ENCODE peak calls at places on chromosomes 13 and 19, in nine cellular contexts. One of them, this sample, is unnamed.

GRCh38 chr19:35123573-35123972 is 8.0 kb downstream of the FXYD3 start:
- DNase-seq in AG04450: no peak
- DNase-seq in neuronal stem cell: no peak
- DNase-seq in adrenal gland: no peak
- DNase-seq in CD4-positive, alpha-beta T cell: no peak
- DNase-seq in upper lobe of left lung: peak; percentile 78
- DNase-seq in psoas muscle: peak; percentile 88
- DNase-seq in CD8-positive, alpha-beta memory T cell: no peak
- DNase-seq in A549: no peak
- DNase-seq in this sample: peak; percentile 94

GRCh38 chr19:28492201-28492600 is 720.8 kb downstream of the UQCRFS1 start:
- DNase-seq in psoas muscle: no peak
- DNase-seq in AG04450: no peak
- DNase-seq in upper lobe of left lung: no peak
- DNase-seq in adrenal gland: no peak
- DNase-seq in CD8-positive, alpha-beta memory T cell: no peak
- DNase-seq in CD4-positive, alpha-beta T cell: no peak
- DNase-seq in neuronal stem cell: no peak
- DNase-seq in A549: no peak
- DNase-seq in this sample: no peak

GRCh38 chr19:5588441-5588840 is 20.7 kb upstream of the TINCR start:
- DNase-seq in upper lobe of left lung: no peak
- DNase-seq in CD4-positive, alpha-beta T cell: no peak
- DNase-seq in adrenal gland: peak; percentile 76
- DNase-seq in neuronal stem cell: no peak
- DNase-seq in psoas muscle: peak; percentile 76
- DNase-seq in A549: no peak
- DNase-seq in AG04450: no peak
- DNase-seq in CD8-positive, alpha-beta memory T cell: no peak
- DNase-seq in this sample: peak; percentile 60

GRCh38 chr13:75621147-75621546 is 15.0 kb upstream of the LMO7 start:
- DNase-seq in AG04450: peak; percentile 43
- DNase-seq in psoas muscle: no peak
- DNase-seq in CD8-positive, alpha-beta memory T cell: no peak
- DNase-seq in adrenal gland: no peak
- DNase-seq in A549: no peak
- DNase-seq in neuronal stem cell: no peak
- DNase-seq in CD4-positive, alpha-beta T cell: no peak
- DNase-seq in upper lobe of left lung: no peak
- DNase-seq in this sample: no peak

GRCh38 chr13:98507060-98507797 is 69.7 kb downstream of the STK24 start:
- DNase-seq in psoas muscle: no peak
- DNase-seq in CD8-positive, alpha-beta memory T cell: no peak
- DNase-seq in CD4-positive, alpha-beta T cell: no peak
- DNase-seq in A549: peak; percentile 32
- DNase-seq in upper lobe of left lung: peak; percentile 60
- DNase-seq in adrenal gland: peak; percentile 39
- DNase-seq in AG04450: no peak
- DNase-seq in neuronal stem cell: no peak
- DNase-seq in this sample: peak; percentile 70

GRCh38 chr13:110444226-110444653 is 117.3 kb downstream of the RAB20 start:
- DNase-seq in AG04450: no peak
- DNase-seq in upper lobe of left lung: no peak
- DNase-seq in psoas muscle: no peak
- DNase-seq in CD4-positive, alpha-beta T cell: no peak
- DNase-seq in A549: no peak
- DNase-seq in CD8-positive, alpha-beta memory T cell: no peak
- DNase-seq in neuronal stem cell: no peak
- DNase-seq in adrenal gland: no peak
- DNase-seq in this sample: no peak

GRCh38 chr19:27681972-27682371 is 1531.0 kb downstream of the UQCRFS1 start:
- DNase-seq in AG04450: no peak
- DNase-seq in adrenal gland: no peak
- DNase-seq in upper lobe of left lung: no peak
- DNase-seq in A549: no peak
- DNase-seq in CD8-positive, alpha-beta memory T cell: no peak
- DNase-seq in psoas muscle: no peak
- DNase-seq in CD4-positive, alpha-beta T cell: no peak
- DNase-seq in neuronal stem cell: no peak
- DNase-seq in this sample: no peak

GRCh38 chr13:43838909-43839308 is 40.6 kb downstream of the CCDC122 start:
- DNase-seq in A549: no peak
- DNase-seq in neuronal stem cell: no peak
- DNase-seq in psoas muscle: no peak
- DNase-seq in CD8-positive, alpha-beta memory T cell: no peak
- DNase-seq in upper lobe of left lung: no peak
- DNase-seq in adrenal gland: no peak
- DNase-seq in CD4-positive, alpha-beta T cell: no peak
- DNase-seq in AG04450: no peak
- DNase-seq in this sample: no peak

GRCh38 chr13:27371932-27372331 is 52.5 kb upstream of the GTF3A start:
- DNase-seq in AG04450: no peak
- DNase-seq in neuronal stem cell: no peak
- DNase-seq in adrenal gland: no peak
- DNase-seq in A549: no peak
- DNase-seq in CD4-positive, alpha-beta T cell: no peak
- DNase-seq in CD8-positive, alpha-beta memory T cell: no peak
- DNase-seq in upper lobe of left lung: no peak
- DNase-seq in psoas muscle: no peak
- DNase-seq in this sample: no peak

GRCh38 chr19:45677351-45678230 is 9.6 kb downstream of the GIPR start:
- DNase-seq in psoas muscle: peak; percentile 64
- DNase-seq in AG04450: no peak
- DNase-seq in CD8-positive, alpha-beta memory T cell: peak; percentile 78
- DNase-seq in A549: peak; percentile 97
- DNase-seq in CD4-positive, alpha-beta T cell: peak; percentile 76
- DNase-seq in adrenal gland: peak; percentile 94
- DNase-seq in upper lobe of left lung: peak; percentile 97
- DNase-seq in neuronal stem cell: peak; percentile 88
- DNase-seq in this sample: peak; percentile 69

GRCh38 chr13:98092888-98093287 is 50.0 kb upstream of the FARP1 start:
- DNase-seq in CD4-positive, alpha-beta T cell: no peak
- DNase-seq in psoas muscle: no peak
- DNase-seq in A549: no peak
- DNase-seq in CD8-positive, alpha-beta memory T cell: no peak
- DNase-seq in adrenal gland: no peak
- DNase-seq in upper lobe of left lung: no peak
- DNase-seq in AG04450: no peak
- DNase-seq in neuronal stem cell: no peak
- DNase-seq in this sample: no peak

GRCh38 chr13:51222510-51223283 is 499 bp downstream of the FAM124A start:
- DNase-seq in CD4-positive, alpha-beta T cell: no peak
- DNase-seq in upper lobe of left lung: no peak
- DNase-seq in CD8-positive, alpha-beta memory T cell: no peak
- DNase-seq in AG04450: no peak
- DNase-seq in neuronal stem cell: peak; percentile 58
- DNase-seq in psoas muscle: no peak
- DNase-seq in A549: peak; percentile 6
- DNase-seq in adrenal gland: no peak
- DNase-seq in this sample: no peak

GRCh38 chr13:26816876-26817275 is 56.3 kb upstream of the GPR12 start:
- DNase-seq in neuronal stem cell: no peak
- DNase-seq in psoas muscle: no peak
- DNase-seq in upper lobe of left lung: no peak
- DNase-seq in AG04450: no peak
- DNase-seq in adrenal gland: no peak
- DNase-seq in A549: no peak
- DNase-seq in CD8-positive, alpha-beta memory T cell: no peak
- DNase-seq in CD4-positive, alpha-beta T cell: no peak
- DNase-seq in this sample: no peak

GRCh38 chr13:21685485-21686064 is 14.7 kb downstream of the FGF9 start:
- DNase-seq in CD8-positive, alpha-beta memory T cell: no peak
- DNase-seq in CD4-positive, alpha-beta T cell: no peak
- DNase-seq in upper lobe of left lung: no peak
- DNase-seq in neuronal stem cell: no peak
- DNase-seq in psoas muscle: no peak
- DNase-seq in adrenal gland: no peak
- DNase-seq in A549: no peak
- DNase-seq in AG04450: no peak
- DNase-seq in this sample: no peak

GRCh38 chr13:21686761-21687391 is 16.0 kb downstream of the FGF9 start:
- DNase-seq in CD4-positive, alpha-beta T cell: no peak
- DNase-seq in adrenal gland: no peak
- DNase-seq in upper lobe of left lung: no peak
- DNase-seq in AG04450: no peak
- DNase-seq in CD8-positive, alpha-beta memory T cell: no peak
- DNase-seq in psoas muscle: no peak
- DNase-seq in A549: no peak
- DNase-seq in neuronal stem cell: no peak
- DNase-seq in this sample: no peak

GRCh38 chr13:21684576-21684975 is 13.7 kb downstream of the FGF9 start:
- DNase-seq in adrenal gland: no peak
- DNase-seq in psoas muscle: no peak
- DNase-seq in neuronal stem cell: no peak
- DNase-seq in CD4-positive, alpha-beta T cell: no peak
- DNase-seq in AG04450: no peak
- DNase-seq in CD8-positive, alpha-beta memory T cell: no peak
- DNase-seq in A549: no peak
- DNase-seq in upper lobe of left lung: no peak
- DNase-seq in this sample: no peak

GRCh38 chr13:21688056-21688455 is 17.2 kb downstream of the FGF9 start:
- DNase-seq in adrenal gland: no peak
- DNase-seq in psoas muscle: no peak
- DNase-seq in CD4-positive, alpha-beta T cell: no peak
- DNase-seq in neuronal stem cell: no peak
- DNase-seq in CD8-positive, alpha-beta memory T cell: no peak
- DNase-seq in A549: no peak
- DNase-seq in upper lobe of left lung: no peak
- DNase-seq in AG04450: no peak
- DNase-seq in this sample: no peak

GRCh38 chr13:21683034-21683733 is 12.3 kb downstream of the FGF9 start:
- DNase-seq in neuronal stem cell: no peak
- DNase-seq in CD8-positive, alpha-beta memory T cell: no peak
- DNase-seq in CD4-positive, alpha-beta T cell: no peak
- DNase-seq in A549: no peak
- DNase-seq in psoas muscle: no peak
- DNase-seq in AG04450: peak; percentile 39
- DNase-seq in adrenal gland: peak; percentile 72
- DNase-seq in upper lobe of left lung: no peak
- DNase-seq in this sample: no peak
- H3K27ac ChIP-seq in neuronal stem cell: no peak overlapping the region
- H3K27ac ChIP-seq in CD8-positive, alpha-beta memory T cell: no peak overlapping the region
- H3K27ac ChIP-seq in CD4-positive, alpha-beta T cell: no peak overlapping the region
- H3K27ac ChIP-seq in A549: no peak overlapping the region
- H3K27ac ChIP-seq in psoas muscle: peak overlapping the region; percentile 76
- H3K27ac ChIP-seq in AG04450: no peak overlapping the region
- H3K27ac ChIP-seq in adrenal gland: no peak overlapping the region
- H3K27ac ChIP-seq in upper lobe of left lung: no peak overlapping the region
- H3K27ac ChIP-seq in this sample: no peak overlapping the region

DNA sequence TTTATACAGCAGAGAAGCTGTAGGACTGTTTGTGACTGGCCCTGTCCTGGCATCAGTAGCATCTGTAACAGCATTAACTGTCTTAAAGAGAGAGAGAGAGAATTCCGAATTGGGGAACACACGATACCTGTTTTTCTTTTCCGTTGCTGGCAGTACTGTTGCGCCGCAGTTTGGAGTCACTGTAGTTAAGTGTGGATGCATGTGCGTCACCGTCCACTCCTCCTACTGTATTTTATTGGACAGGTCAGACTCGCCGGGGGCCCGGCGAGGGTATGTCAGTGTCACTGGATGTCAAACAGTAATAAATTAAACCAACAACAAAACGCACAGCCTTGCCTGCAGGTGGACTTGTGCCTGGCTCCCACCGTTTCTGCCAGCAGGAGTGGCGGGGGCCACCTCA is 27.3 kb upstream of the LDLR start:
- DNase-seq in neuronal stem cell: no peak
- DNase-seq in A549: no peak
- DNase-seq in CD4-positive, alpha-beta T cell: no peak
- DNase-seq in adrenal gland: no peak
- DNase-seq in upper lobe of left lung: no peak
- DNase-seq in CD8-positive, alpha-beta memory T cell: no peak
- DNase-seq in AG04450: no peak
- DNase-seq in psoas muscle: no peak
- DNase-seq in this sample: no peak
- H3K27ac ChIP-seq in neuronal stem cell: no peak overlapping the region
- H3K27ac ChIP-seq in A549: no peak overlapping the region
- H3K27ac ChIP-seq in CD4-positive, alpha-beta T cell: no peak overlapping the region
- H3K27ac ChIP-seq in adrenal gland: no peak overlapping the region
- H3K27ac ChIP-seq in upper lobe of left lung: no peak overlapping the region
- H3K27ac ChIP-seq in CD8-positive, alpha-beta memory T cell: no peak overlapping the region
- H3K27ac ChIP-seq in AG04450: no peak overlapping the region
- H3K27ac ChIP-seq in psoas muscle: no peak overlapping the region
- H3K27ac ChIP-seq in this sample: no peak overlapping the region

DNA sequence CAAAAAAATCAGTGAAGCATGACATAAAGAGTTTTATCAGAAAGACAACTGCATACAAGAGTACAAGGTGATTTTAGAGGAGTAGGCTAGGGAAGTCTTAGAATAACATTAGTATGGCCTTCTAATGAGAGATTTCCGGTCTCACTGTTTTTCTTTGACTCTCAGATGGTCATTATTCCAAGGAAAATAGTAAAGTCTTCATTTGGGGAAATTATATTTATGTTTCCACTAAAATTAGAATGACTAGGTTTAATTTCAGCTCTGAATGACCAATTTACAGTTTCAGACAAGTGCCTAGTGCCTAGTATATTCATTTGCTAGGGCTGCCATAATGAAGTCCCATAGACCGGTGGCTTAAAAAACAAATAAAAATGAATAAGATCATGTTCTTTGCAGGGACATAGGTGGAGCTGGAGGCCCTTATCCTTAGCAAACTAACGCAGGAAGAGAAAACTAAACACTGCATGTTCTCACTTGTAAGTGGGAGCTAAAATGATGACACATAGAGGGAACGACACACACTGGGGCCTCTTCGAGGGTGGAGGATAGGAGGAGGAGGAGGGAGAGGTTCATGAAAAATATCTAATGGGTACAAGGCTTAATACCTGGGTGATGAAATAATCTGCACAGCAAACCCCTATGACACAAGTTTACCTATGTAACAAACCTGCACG is 303.1 kb downstream of the PCDH9 start:
- DNase-seq in neuronal stem cell: no peak
- DNase-seq in upper lobe of left lung: no peak
- DNase-seq in AG04450: no peak
- DNase-seq in A549: peak; percentile 33
- DNase-seq in CD4-positive, alpha-beta T cell: no peak
- DNase-seq in CD8-positive, alpha-beta memory T cell: no peak
- DNase-seq in psoas muscle: no peak
- DNase-seq in adrenal gland: no peak
- DNase-seq in this sample: no peak
- H3K27ac ChIP-seq in neuronal stem cell: no peak overlapping the region
- H3K27ac ChIP-seq in upper lobe of left lung: no peak overlapping the region
- H3K27ac ChIP-seq in AG04450: no peak overlapping the region
- H3K27ac ChIP-seq in A549: peak overlapping the region; percentile 65
- H3K27ac ChIP-seq in CD4-positive, alpha-beta T cell: no peak overlapping the region
- H3K27ac ChIP-seq in CD8-positive, alpha-beta memory T cell: no peak overlapping the region
- H3K27ac ChIP-seq in psoas muscle: no peak overlapping the region
- H3K27ac ChIP-seq in adrenal gland: no peak overlapping the region
- H3K27ac ChIP-seq in this sample: no peak overlapping the region

DNA sequence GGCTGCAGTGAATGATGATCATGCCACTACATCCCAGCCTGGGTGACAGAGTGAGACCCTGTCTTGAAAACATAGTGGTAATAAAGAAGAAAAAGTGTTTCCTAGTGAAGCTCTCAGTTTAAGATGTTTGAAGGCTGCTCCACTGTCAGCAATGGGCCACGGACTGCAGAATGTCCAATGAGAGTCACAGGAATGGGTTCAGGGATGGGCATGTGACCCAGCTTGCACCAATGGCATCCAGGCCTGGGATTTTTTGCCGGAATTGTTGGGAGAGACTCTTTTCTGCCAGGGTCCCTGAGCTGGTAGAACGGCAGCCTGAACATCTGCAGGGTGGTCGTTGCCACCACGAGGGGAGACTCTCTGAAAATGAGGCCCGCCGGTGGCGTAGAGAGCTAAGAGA is 6.3 kb downstream of the SHISA7 start:
- DNase-seq in upper lobe of left lung: no peak
- DNase-seq in CD4-positive, alpha-beta T cell: no peak
- DNase-seq in A549: no peak
- DNase-seq in neuronal stem cell: no peak
- DNase-seq in adrenal gland: no peak
- DNase-seq in psoas muscle: peak; percentile 31
- DNase-seq in AG04450: no peak
- DNase-seq in CD8-positive, alpha-beta memory T cell: no peak
- DNase-seq in this sample: no peak
- H3K27ac ChIP-seq in upper lobe of left lung: no peak overlapping the region
- H3K27ac ChIP-seq in CD4-positive, alpha-beta T cell: no peak overlapping the region
- H3K27ac ChIP-seq in A549: no peak overlapping the region
- H3K27ac ChIP-seq in neuronal stem cell: no peak overlapping the region
- H3K27ac ChIP-seq in adrenal gland: no peak overlapping the region
- H3K27ac ChIP-seq in psoas muscle: no peak overlapping the region
- H3K27ac ChIP-seq in AG04450: no peak overlapping the region
- H3K27ac ChIP-seq in CD8-positive, alpha-beta memory T cell: no peak overlapping the region
- H3K27ac ChIP-seq in this sample: no peak overlapping the region

This sample was measured in aorta.